ENCODE peak calls at places on chromosomes 13 and 19, in five cellular contexts. D is SK-N-SH, N is GM12878, W is K562, G is HepG2. J is an unnamed sample.
A peak's percentile ranks its signal among the peaks of the same experiment; 100 is the strongest.

GRCh38 chr13:32877491-32877890 is 138.7 kb upstream of the KL start:
- DNase-seq in D (no peak), N (no peak), W (no peak), G (no peak), J (no peak)

GRCh38 chr13:38325426-38325825 is 24.2 kb upstream of the UFM1 start:
- DNase-seq in D (no peak), N (no peak), W (no peak), G (no peak), J (no peak)

GRCh38 chr19:14467816-14468215 is 7.3 kb downstream of the PTGER1 start:
- DNase-seq in D (no peak), N (no peak), W (peak; percentile 54), G (no peak), J (no peak)

GRCh38 chr19:47663435-47663910 is 49.7 kb upstream of the EHD2 start:
- DNase-seq in D (no peak), N (no peak), W (no peak), G (peak; percentile 14), J (no peak)

GRCh38 chr13:89574077-89574476 is 1773.4 kb upstream of the MIR17HG start:
- DNase-seq in D (no peak), N (no peak), W (no peak), G (no peak), J (no peak)

GRCh38 chr19:13748169-13748884 is 16.0 kb upstream of the MRI1 start:
- DNase-seq in D (peak; percentile 37), N (no peak), W (no peak), G (no peak), J (no peak)

GRCh38 chr19:46306501-46306900 is 9.7 kb downstream of the HIF3A start:
- DNase-seq in D (no peak), N (no peak), W (no peak), G (no peak), J (no peak)

GRCh38 chr19:8206147-8207087 is 2.8 kb upstream of the CERS4 start:
- DNase-seq in D (no peak), N (no peak), W (no peak), G (no peak), J (no peak)

GRCh38 chr19:5821521-5822180 is 16.8 kb downstream of the NRTN start:
- DNase-seq in D (no peak), N (no peak), W (no peak), G (no peak), J (no peak)

GRCh38 chr19:33428627-33429013 is 55.1 kb downstream of the CEBPG start:
- DNase-seq in D (no peak), N (no peak), W (no peak), G (no peak), J (no peak)

GRCh38 chr13:91184244-91184926 is 163.1 kb upstream of the MIR17HG start:
- DNase-seq in D (no peak), N (no peak), W (no peak), G (no peak), J (no peak)

GRCh38 chr19:17841810-17842662 is 5.7 kb downstream of the JAK3 start:
- DNase-seq in D (peak; percentile 99), N (no peak), W (peak; percentile 99), G (no peak), J (peak; percentile 92)
- TF ChIP-seq POLR2AphosphoS5 in D (peak; percentile 47), N (no peak), W (peak; percentile 43), G (no peak), J (peak; percentile 90)

GRCh38 chr13:63409791-63410351 is 1994.2 kb upstream of the PCDH20 start:
- DNase-seq in D (no peak), N (no peak), W (no peak), G (no peak), J (no peak)
- TF ChIP-seq JUND in D (no peak), N (no peak), W (no peak), G (no peak), J (no peak)

GRCh38 chr13:41465965-41466364 is 8.6 kb downstream of the RGCC start:
- DNase-seq in D (no peak), N (no peak), W (no peak), G (no peak), J (no peak)

GRCh38 chr13:41461527-41462124 is 4.3 kb downstream of the RGCC start:
- DNase-seq in D (no peak), N (no peak), W (no peak), G (no peak), J (no peak)

GRCh38 chr13:41465215-41465907 is 8.0 kb downstream of the RGCC start:
- DNase-seq in D (no peak), N (peak; percentile 88), W (no peak), G (no peak), J (no peak)

GRCh38 chr13:41462427-41462826 is 5.1 kb downstream of the RGCC start:
- DNase-seq in D (no peak), N (no peak), W (no peak), G (no peak), J (no peak)

DNA sequence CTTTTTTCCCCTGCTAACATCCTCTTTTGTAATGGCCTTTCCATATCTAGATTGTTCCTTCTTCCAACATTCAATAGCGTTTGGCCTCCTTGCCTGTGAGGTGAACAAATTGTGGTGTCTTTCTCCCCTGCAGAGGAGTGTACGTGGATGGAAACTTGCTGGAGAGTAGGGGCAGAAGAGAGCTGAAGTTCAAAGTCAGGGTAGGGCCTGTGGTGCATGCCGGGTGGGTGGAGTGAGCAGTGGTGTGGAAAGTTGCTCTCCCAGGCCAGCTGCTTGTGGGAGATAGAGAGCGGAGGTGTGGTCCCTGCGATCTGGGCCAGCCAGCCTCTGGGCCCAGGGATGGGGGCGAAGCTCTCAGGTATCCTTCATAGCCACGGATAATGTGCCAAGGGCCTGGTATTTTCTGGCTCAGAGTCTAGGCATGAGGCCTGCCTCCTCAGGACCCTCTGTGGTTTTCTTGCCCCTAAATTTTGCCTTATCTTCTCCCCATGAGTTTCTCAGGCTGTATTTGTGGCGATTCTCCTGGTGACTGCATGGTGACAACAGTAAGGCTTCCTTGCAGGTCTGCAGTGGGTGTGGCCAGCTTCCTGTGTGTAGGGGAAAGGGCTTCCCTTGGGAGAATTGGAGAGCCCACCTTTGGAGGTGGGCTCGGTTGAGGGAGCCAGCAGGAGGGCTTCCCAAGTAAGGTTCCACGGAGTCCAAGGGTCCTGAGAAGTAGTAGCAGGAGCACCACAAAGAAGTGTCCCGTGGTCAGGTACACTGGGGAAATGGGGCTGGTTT is 6.7 kb downstream of the RGCC start:
- DNase-seq in D (no peak), N (peak; percentile 59), W (peak; percentile 73), G (no peak), J (no peak)
- TF ChIP-seq ZBTB33 in D (no peak), N (no peak), W (no peak), G (no peak), J (no peak)

DNA sequence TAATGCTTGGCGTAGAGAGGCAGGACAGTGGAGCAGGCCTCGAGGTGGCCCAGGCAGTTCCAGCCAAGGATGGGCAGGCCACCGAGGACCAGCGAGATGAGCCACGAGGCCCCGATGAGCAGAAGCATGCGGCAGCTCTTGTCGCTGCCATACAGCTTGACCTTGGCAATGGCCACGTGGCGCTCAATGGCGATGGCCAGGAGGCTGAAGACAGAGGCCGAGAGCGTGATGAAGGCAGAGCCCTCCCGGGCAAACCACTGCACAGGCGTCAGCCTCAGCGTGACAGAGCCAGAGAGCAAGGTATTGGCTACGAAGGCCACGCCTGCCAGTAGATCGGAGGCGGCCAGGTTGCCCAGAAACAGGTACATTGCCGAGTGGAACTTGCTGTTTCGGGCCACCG is 6.8 kb downstream of the S1PR2 start:
- DNase-seq in D (no peak), N (no peak), W (no peak), G (no peak), J (no peak)
- TF ChIP-seq POLR2AphosphoS5 in D (no peak), N (no peak), W (no peak), G (no peak), J (no peak)

GRCh38 chr13:49791214-49791752 is 1.2 kb downstream of the KPNA3 start:
- DNase-seq in D (peak; percentile 26), N (peak; percentile 40), W (no peak), G (peak; percentile 84), J (no peak)
- TF ChIP-seq JUND in D (no peak), N (no peak), W (no peak), G (no peak), J (no peak)

GRCh38 chr13:61358599-61358998 is 57.0 kb downstream of the PCDH20 start:
- DNase-seq in D (no peak), N (no peak), W (no peak), G (no peak), J (no peak)
- TF ChIP-seq ZBTB33 in D (no peak), N (no peak), W (no peak), G (no peak), J (no peak)

DNA sequence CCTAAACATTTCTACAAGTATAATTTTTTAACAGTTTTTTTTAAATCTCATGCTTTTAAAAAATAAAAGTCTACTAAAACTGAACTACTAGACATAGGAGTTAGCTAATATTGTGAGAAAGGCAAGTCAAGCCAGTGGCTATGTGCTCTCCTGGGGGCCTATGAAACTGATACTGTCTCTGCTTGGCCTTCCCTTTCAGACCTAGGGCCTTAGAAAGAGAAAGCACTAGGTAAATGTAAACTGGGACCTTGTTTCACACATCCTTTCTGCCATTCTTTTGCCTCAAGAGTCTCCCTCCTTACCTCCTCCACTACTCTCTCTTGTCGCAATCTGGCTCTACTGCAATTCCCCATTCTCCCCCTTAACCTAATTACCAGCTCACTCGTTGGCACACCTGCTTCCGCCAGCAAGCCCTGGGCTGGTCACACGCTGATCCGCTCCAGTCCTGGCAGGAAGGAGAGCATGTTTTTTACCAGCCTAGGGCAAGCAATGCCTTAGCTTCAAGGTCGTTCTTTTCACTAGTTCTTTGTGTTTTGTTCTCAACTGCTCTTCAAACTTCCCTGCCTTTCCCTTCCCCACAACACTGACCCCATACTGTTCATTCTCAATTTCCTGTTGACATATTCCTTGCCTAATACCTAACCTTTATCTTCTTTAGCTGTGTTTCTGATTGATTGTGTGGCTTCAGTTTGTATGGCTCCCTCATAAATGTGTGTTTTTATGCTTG is 23.1 kb downstream of the TBC1D4 start:
- DNase-seq in D (peak; percentile 48), N (peak; percentile 49), W (no peak), G (peak; percentile 97), J (no peak)
- TF ChIP-seq POLR2AphosphoS5 in D (no peak), N (no peak), W (no peak), G (peak; percentile 76), J (no peak)